ENCODE peak calls at places on chromosomes 11 and 22, in eight cellular contexts. R, U, X, J, K, O, M and H are unnamed samples.
A peak's percentile ranks its signal among the peaks of the same experiment; 100 is the strongest.

GRCh38 chr11:57585301-57585700 is 12.2 kb upstream of the SERPING1 start:
- DNase-seq in R (no peak), U (no peak), X (peak; percentile 29), J (no peak), K (no peak), O (no peak), M (no peak), H (no peak)

GRCh38 chr22:41780714-41781507 is 19.6 kb upstream of the CCDC134 start:
- DNase-seq in R (no peak), U (no peak), X (peak; percentile 87), J (peak; percentile 86), K (peak; percentile 42), O (no peak), M (no peak), H (peak; percentile 56)

GRCh38 chr11:13183094-13183825 is 94.3 kb upstream of the BMAL1 start:
- DNase-seq in R (no peak), U (no peak), X (peak; percentile 50), J (peak; percentile 28), K (peak; percentile 28), O (peak; percentile 66), M (no peak), H (peak; percentile 91)

GRCh38 chr11:124460459-124460858 is 15.0 kb upstream of the OR8B8 start:
- DNase-seq in R (no peak), U (no peak), X (no peak), J (no peak), K (no peak), O (no peak), M (no peak), H (no peak)

GRCh38 chr11:1476946-1477736 is 9.4 kb downstream of the MOB2 start:
- DNase-seq in R (no peak), U (no peak), X (no peak), J (no peak), K (no peak), O (no peak), M (no peak), H (no peak)

GRCh38 chr11:36165638-36166389 is 123.4 kb downstream of the COMMD9 start:
- DNase-seq in R (no peak), U (no peak), X (no peak), J (no peak), K (no peak), O (no peak), M (no peak), H (no peak)

GRCh38 chr11:2725367-2726300 is 25.8 kb upstream of the KCNQ1OT1 start:
- DNase-seq in R (peak; percentile 16), U (peak; percentile 91), X (no peak), J (no peak), K (peak; percentile 21), O (no peak), M (no peak), H (peak; percentile 43)

GRCh38 chr11:134038897-134039470 is 29.9 kb upstream of the JAM3 start:
- DNase-seq in R (no peak), U (peak; percentile 21), X (no peak), J (no peak), K (no peak), O (no peak), M (no peak), H (no peak)

GRCh38 chr11:22786475-22786874 is 43.1 kb downstream of the SVIP start:
- DNase-seq in R (no peak), U (no peak), X (peak; percentile 78), J (peak; percentile 47), K (no peak), O (no peak), M (no peak), H (no peak)

GRCh38 chr11:70523384-70524095 is 125.2 kb downstream of the CTTN start:
- DNase-seq in R (no peak), U (no peak), X (no peak), J (no peak), K (no peak), O (no peak), M (no peak), H (no peak)

GRCh38 chr22:39374191-39374590 is 24.4 kb downstream of the SYNGR1 start:
- DNase-seq in R (no peak), U (no peak), X (no peak), J (no peak), K (no peak), O (no peak), M (no peak), H (no peak)

GRCh38 chr11:112780351-112781043 is 180.7 kb upstream of the NCAM1 start:
- DNase-seq in R (no peak), U (no peak), X (no peak), J (no peak), K (no peak), O (no peak), M (no peak), H (peak; percentile 53)

GRCh38 chr22:49237703-49238102 is 590.0 kb downstream of the BRD1 start:
- DNase-seq in R (no peak), U (no peak), X (no peak), J (no peak), K (no peak), O (no peak), M (peak; percentile 1), H (no peak)

GRCh38 chr11:125078516-125079140 is 15.5 kb downstream of the SLC37A2 start:
- DNase-seq in R (no peak), U (no peak), X (no peak), J (no peak), K (no peak), O (no peak), M (no peak), H (no peak)

GRCh38 chr11:27719575-27719925 is 19.3 kb upstream of the BDNF start:
- DNase-seq in R (no peak), U (no peak), X (no peak), J (no peak), K (no peak), O (no peak), M (no peak), H (no peak)

GRCh38 chr22:41966607-41967240 is 2.5 kb upstream of the SEPTIN3 start:
- DNase-seq in R (peak; percentile 61), U (no peak), X (peak; percentile 68), J (peak; percentile 74), K (peak; percentile 83), O (peak; percentile 94), M (peak; percentile 28), H (peak; percentile 93)

GRCh38 chr11:67584881-67585873 is 1.6 kb downstream of the GSTP1 start:
- DNase-seq in R (no peak), U (peak; percentile 34), X (no peak), J (no peak), K (no peak), O (no peak), M (no peak), H (no peak)
- TF ChIP-seq CTCF in R (no peak), U (no peak), X (no peak), J (no peak), K (no peak), O (no peak), M (no peak), H (no peak)

GRCh38 chr11:83711035-83711630 is 425.0 kb upstream of the CCDC90B start:
- DNase-seq in R (no peak), U (no peak), X (no peak), J (no peak), K (no peak), O (no peak), M (no peak), H (no peak)
- TF ChIP-seq CTCF in R (no peak), U (no peak), X (no peak), J (no peak), K (no peak), O (no peak), M (no peak), H (no peak)

GRCh38 chr22:46514592-46515207 is 22.7 kb downstream of the CELSR1 start:
- DNase-seq in R (no peak), U (no peak), X (no peak), J (no peak), K (peak; percentile 55), O (peak; percentile 65), M (no peak), H (peak; percentile 41)

GRCh38 chr22:46512683-46513082 is 24.7 kb downstream of the CELSR1 start:
- DNase-seq in R (no peak), U (no peak), X (no peak), J (no peak), K (no peak), O (no peak), M (no peak), H (no peak)

GRCh38 chr22:46511391-46512370 is 25.7 kb downstream of the CELSR1 start:
- DNase-seq in R (no peak), U (no peak), X (no peak), J (no peak), K (no peak), O (no peak), M (no peak), H (peak; percentile 29)

GRCh38 chr22:46515208-46516111 is 22.0 kb downstream of the CELSR1 start:
- DNase-seq in R (no peak), U (no peak), X (no peak), J (no peak), K (peak; percentile 57), O (peak; percentile 30), M (no peak), H (no peak)

GRCh38 chr22:46513908-46514550 is 23.4 kb downstream of the CELSR1 start:
- DNase-seq in R (no peak), U (no peak), X (no peak), J (no peak), K (no peak), O (no peak), M (no peak), H (no peak)
- TF ChIP-seq CTCF in R (no peak), U (no peak), X (no peak), J (no peak), K (no peak), O (no peak), M (no peak), H (no peak)

GRCh38 chr11:60710482-60710881 is 11.1 kb downstream of the MS4A8 start:
- DNase-seq in R (no peak), U (no peak), X (no peak), J (no peak), K (peak; percentile 5), O (peak; percentile 2), M (no peak), H (no peak)
- TF ChIP-seq CTCF in R (peak; percentile 6), U (no peak), X (no peak), J (no peak), K (peak; percentile 26), O (peak; percentile 50), M (no peak), H (no peak)